ENCODE peak calls at places on chromosomes 6 and 20, in four cellular contexts. One of them, this sample, is unnamed. For H3K36me3, the result is how much of the 10 kb centered on the place peaks cover.

GRCh38 chr6:132764370-132764769 is 6.7 kb upstream of the VNN2 start:
- DNase-seq in CD8-positive, alpha-beta T cell: no peak
- DNase-seq in psoas muscle: no peak
- DNase-seq in CD8-positive, alpha-beta memory T cell: no peak
- DNase-seq in this sample: no peak

GRCh38 chr6:77462359-77463307 is 658 bp downstream of the HTR1B start:
- DNase-seq in CD8-positive, alpha-beta T cell: no peak
- DNase-seq in psoas muscle: no peak
- DNase-seq in CD8-positive, alpha-beta memory T cell: no peak
- DNase-seq in this sample: no peak

GRCh38 chr6:81751388-81752083 is 945 bp downstream of the TENT5A start:
- DNase-seq in CD8-positive, alpha-beta T cell: peak
- DNase-seq in psoas muscle: peak
- DNase-seq in CD8-positive, alpha-beta memory T cell: peak
- DNase-seq in this sample: peak

GRCh38 chr6:169070506-169071176 is 183.0 kb downstream of the THBS2 start:
- DNase-seq in CD8-positive, alpha-beta T cell: no peak
- DNase-seq in psoas muscle: peak
- DNase-seq in CD8-positive, alpha-beta memory T cell: no peak
- DNase-seq in this sample: no peak

GRCh38 chr20:58433759-58434158 is 44.7 kb downstream of the VAPB start:
- DNase-seq in CD8-positive, alpha-beta T cell: no peak
- DNase-seq in psoas muscle: no peak
- DNase-seq in CD8-positive, alpha-beta memory T cell: no peak
- DNase-seq in this sample: no peak

GRCh38 chr20:52305843-52306242 is 114.3 kb upstream of the ZFP64 start:
- DNase-seq in CD8-positive, alpha-beta T cell: peak
- DNase-seq in psoas muscle: no peak
- DNase-seq in CD8-positive, alpha-beta memory T cell: peak
- DNase-seq in this sample: no peak

GRCh38 chr6:46296586-46296985 is 125.8 kb upstream of the ENPP5 start:
- DNase-seq in CD8-positive, alpha-beta T cell: no peak
- DNase-seq in psoas muscle: no peak
- DNase-seq in CD8-positive, alpha-beta memory T cell: no peak
- DNase-seq in this sample: no peak

GRCh38 chr20:45176526-45176925 is 1.8 kb downstream of the PI3 start:
- DNase-seq in CD8-positive, alpha-beta T cell: no peak
- DNase-seq in psoas muscle: no peak
- DNase-seq in CD8-positive, alpha-beta memory T cell: no peak
- DNase-seq in this sample: no peak

GRCh38 chr20:2114990-2115681 is 13.5 kb downstream of the STK35 start:
- DNase-seq in CD8-positive, alpha-beta T cell: no peak
- DNase-seq in psoas muscle: no peak
- DNase-seq in CD8-positive, alpha-beta memory T cell: no peak
- DNase-seq in this sample: no peak

GRCh38 chr6:84897874-84898635 is 133.7 kb upstream of the TBX18 start:
- DNase-seq in CD8-positive, alpha-beta T cell: no peak
- DNase-seq in psoas muscle: no peak
- DNase-seq in CD8-positive, alpha-beta memory T cell: no peak
- DNase-seq in this sample: no peak

GRCh38 chr6:37396571-37397185 is 36.3 kb upstream of the CMTR1 start:
- DNase-seq in CD8-positive, alpha-beta T cell: no peak
- DNase-seq in psoas muscle: no peak
- DNase-seq in CD8-positive, alpha-beta memory T cell: no peak
- DNase-seq in this sample: no peak

GRCh38 chr20:21396921-21397340 is 395 bp downstream of the NKX2-4 start:
- DNase-seq in CD8-positive, alpha-beta T cell: no peak
- DNase-seq in psoas muscle: no peak
- DNase-seq in CD8-positive, alpha-beta memory T cell: no peak
- DNase-seq in this sample: no peak

GRCh38 chr20:17609978-17610377 is 40.1 kb downstream of the DSTN start:
- DNase-seq in CD8-positive, alpha-beta T cell: no peak
- DNase-seq in psoas muscle: no peak
- DNase-seq in CD8-positive, alpha-beta memory T cell: no peak
- DNase-seq in this sample: no peak

GRCh38 chr20:17611290-17611539 is 41.3 kb downstream of the DSTN start:
- DNase-seq in CD8-positive, alpha-beta T cell: no peak
- DNase-seq in psoas muscle: no peak
- DNase-seq in CD8-positive, alpha-beta memory T cell: no peak
- DNase-seq in this sample: no peak

GRCh38 chr20:17611540-17612286 is 41.8 kb downstream of the DSTN start:
- DNase-seq in CD8-positive, alpha-beta T cell: no peak
- DNase-seq in psoas muscle: peak
- DNase-seq in CD8-positive, alpha-beta memory T cell: no peak
- DNase-seq in this sample: no peak

GRCh38 chr20:17612287-17612974 is 42.6 kb downstream of the DSTN start:
- DNase-seq in CD8-positive, alpha-beta T cell: peak
- DNase-seq in psoas muscle: peak
- DNase-seq in CD8-positive, alpha-beta memory T cell: peak
- DNase-seq in this sample: no peak

DNA sequence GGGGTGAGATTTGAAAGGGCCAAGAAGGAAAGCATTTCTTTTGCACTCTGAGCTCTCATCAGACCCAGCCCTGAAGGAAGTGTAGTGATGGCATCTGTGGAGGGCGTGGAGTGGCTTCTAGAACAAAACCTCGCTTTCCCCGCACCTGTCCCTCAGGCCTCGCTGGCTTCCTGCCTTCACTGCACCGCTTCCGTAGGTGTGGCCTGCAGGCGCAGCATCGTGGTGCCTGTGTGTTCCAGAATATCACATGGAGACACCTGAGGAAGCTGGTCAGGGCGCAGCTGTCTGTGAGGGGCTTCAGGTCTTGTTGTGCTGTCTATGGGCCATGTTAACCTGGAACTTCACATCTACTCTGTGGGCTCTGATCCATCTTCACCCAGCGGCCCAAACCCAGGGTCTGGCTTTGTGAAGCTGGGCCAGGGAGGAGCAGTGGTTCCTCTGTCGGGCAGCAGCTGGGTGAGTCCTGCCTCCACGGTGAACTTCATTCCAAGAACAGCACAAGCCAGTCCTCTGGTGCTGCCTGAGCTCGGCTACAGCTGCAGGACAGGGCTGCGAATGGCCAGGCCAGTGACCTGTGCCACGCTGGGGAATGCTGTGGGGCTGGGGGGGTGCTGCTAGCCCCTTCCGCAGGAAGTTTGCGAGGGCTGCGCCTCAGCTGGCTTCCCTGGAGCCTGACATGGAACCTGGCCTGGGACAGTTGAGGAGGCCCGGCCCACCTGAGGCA is 40.9 kb downstream of the DSTN start:
- DNase-seq in CD8-positive, alpha-beta T cell: peak
- DNase-seq in psoas muscle: peak
- DNase-seq in CD8-positive, alpha-beta memory T cell: peak
- DNase-seq in this sample: no peak
- H3K36me3 ChIP-seq in CD8-positive, alpha-beta T cell: under half
- H3K36me3 ChIP-seq in psoas muscle: under half
- H3K36me3 ChIP-seq in CD8-positive, alpha-beta memory T cell: under half
- H3K36me3 ChIP-seq in this sample: under half

GRCh38 chr20:6122873-6123649 is at the start of gene FERMT1:
- DNase-seq in CD8-positive, alpha-beta T cell: no peak
- DNase-seq in psoas muscle: peak
- DNase-seq in CD8-positive, alpha-beta memory T cell: no peak
- DNase-seq in this sample: no peak
- H3K4me3 ChIP-seq in CD8-positive, alpha-beta T cell: no peak
- H3K4me3 ChIP-seq in psoas muscle: peak
- H3K4me3 ChIP-seq in CD8-positive, alpha-beta memory T cell: no peak
- H3K4me3 ChIP-seq in this sample: no peak

DNA sequence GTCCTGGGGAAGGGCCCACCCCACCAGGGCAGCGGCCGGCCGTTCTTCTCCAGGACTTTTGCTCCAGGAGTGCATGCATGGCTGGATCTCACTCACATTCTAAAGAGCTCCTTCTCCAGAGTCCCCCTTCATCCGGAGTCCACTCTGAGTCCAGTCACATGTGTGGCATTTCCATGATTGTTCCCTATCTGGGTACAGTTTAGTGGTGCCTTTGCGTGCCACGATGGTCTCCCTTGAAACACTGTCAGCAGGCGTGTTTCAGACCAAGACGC is 20.9 kb downstream of the OSBPL2 start:
- DNase-seq in CD8-positive, alpha-beta T cell: no peak
- DNase-seq in psoas muscle: no peak
- DNase-seq in CD8-positive, alpha-beta memory T cell: no peak
- DNase-seq in this sample: no peak
- H3K36me3 ChIP-seq in CD8-positive, alpha-beta T cell: under half
- H3K36me3 ChIP-seq in psoas muscle: half or more
- H3K36me3 ChIP-seq in CD8-positive, alpha-beta memory T cell: under half
- H3K36me3 ChIP-seq in this sample: half or more

GRCh38 chr6:133890941-133891813 is 2.3 kb downstream of the TCF21 start:
- DNase-seq in CD8-positive, alpha-beta T cell: no peak
- DNase-seq in psoas muscle: no peak
- DNase-seq in CD8-positive, alpha-beta memory T cell: no peak
- DNase-seq in this sample: no peak

GRCh38 chr6:133889557-133890301 is 816 bp downstream of the TCF21 start:
- DNase-seq in CD8-positive, alpha-beta T cell: no peak
- DNase-seq in psoas muscle: no peak
- DNase-seq in CD8-positive, alpha-beta memory T cell: no peak
- DNase-seq in this sample: no peak

GRCh38 chr6:133891814-133892443 is 3.0 kb downstream of the TCF21 start:
- DNase-seq in CD8-positive, alpha-beta T cell: no peak
- DNase-seq in psoas muscle: no peak
- DNase-seq in CD8-positive, alpha-beta memory T cell: no peak
- DNase-seq in this sample: no peak

GRCh38 chr6:133887478-133887877 is 1.4 kb upstream of the TCF21 start:
- DNase-seq in CD8-positive, alpha-beta T cell: no peak
- DNase-seq in psoas muscle: no peak
- DNase-seq in CD8-positive, alpha-beta memory T cell: no peak
- DNase-seq in this sample: no peak

DNA sequence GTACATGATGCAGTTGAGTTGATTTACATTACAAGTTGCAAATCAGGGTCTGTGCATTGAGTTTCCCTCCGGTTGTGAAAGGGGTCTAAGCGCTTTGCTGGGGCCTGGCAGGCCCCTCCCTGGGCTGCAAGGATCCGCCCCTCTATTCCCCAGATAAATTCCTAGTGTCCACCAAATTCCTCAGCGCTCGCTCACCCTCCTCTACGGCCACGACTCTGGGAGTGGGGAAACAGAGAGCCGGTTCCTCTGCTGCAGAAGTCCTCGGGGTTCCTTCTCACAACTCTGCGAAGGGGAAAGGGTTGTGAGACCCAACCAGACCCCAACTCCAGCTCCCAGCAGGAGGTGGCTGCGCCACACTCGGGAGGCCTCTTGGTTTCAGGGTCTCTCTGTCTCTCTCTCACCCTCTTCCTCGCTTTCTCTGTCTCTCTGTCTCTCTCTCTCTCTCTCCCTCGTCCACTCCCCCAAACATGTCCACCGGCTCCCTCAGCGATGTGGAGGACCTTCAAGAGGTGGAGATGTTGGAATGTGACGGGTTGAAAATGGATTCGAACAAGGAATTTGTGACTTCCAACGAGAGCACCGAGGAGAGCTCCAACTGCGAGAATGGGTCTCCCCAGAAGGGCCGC is at the start of gene TCF21:
- DNase-seq in CD8-positive, alpha-beta T cell: no peak
- DNase-seq in psoas muscle: no peak
- DNase-seq in CD8-positive, alpha-beta memory T cell: no peak
- DNase-seq in this sample: no peak
- H3K4me3 ChIP-seq in CD8-positive, alpha-beta T cell: no peak
- H3K4me3 ChIP-seq in psoas muscle: peak
- H3K4me3 ChIP-seq in CD8-positive, alpha-beta memory T cell: no peak
- H3K4me3 ChIP-seq in this sample: no peak